ENCODE peak calls at places on chromosomes 7 and 10, in ten cellular contexts. W is Caco-2; L is CD8-positive, alpha-beta T cell; Z is astrocyte of the cerebellum; B is HepG2; U is heart right ventricle; E is choroid plexus epithelial cell; A is colonic mucosa; D is PC-3; T is AG10803. Y is an unnamed sample.

GRCh38 chr10:110118891-110119621 is 88.3 kb upstream of the MXI1 start:
- DNase-seq in W (no peak), L (no peak), Z (no peak), B (no peak), U (peak; percentile 28), E (no peak), A (no peak), D (no peak), T (peak; percentile 6), Y (no peak)

GRCh38 chr10:49435225-49435624 is 39.3 kb upstream of the DRGX start:
- DNase-seq in W (no peak), L (no peak), Z (no peak), B (no peak), U (no peak), E (peak; percentile 5), A (no peak), D (no peak), T (no peak), Y (no peak)

GRCh38 chr7:158315881-158316280 is 271.7 kb downstream of the PTPRN2 start:
- DNase-seq in W (no peak), L (no peak), Z (no peak), B (no peak), U (no peak), E (no peak), A (no peak), D (no peak), T (no peak), Y (no peak)

GRCh38 chr10:60778214-60778977 is at the start of gene CDK1:
- DNase-seq in W (peak; percentile 100), L (peak; percentile 92), Z (peak; percentile 97), B (peak; percentile 96), U (peak; percentile 98), E (peak; percentile 99), A (peak; percentile 98), D (peak; percentile 100), T (peak; percentile 99), Y (peak; percentile 98)

GRCh38 chr10:127149613-127150081 is 46.7 kb downstream of the INSYN2A start:
- DNase-seq in W (no peak), L (no peak), Z (peak; percentile 53), B (no peak), U (no peak), E (peak; percentile 54), A (no peak), D (no peak), T (peak; percentile 25), Y (no peak)

GRCh38 chr10:75987610-75988009 is 556.2 kb downstream of the LRMDA start:
- DNase-seq in W (no peak), L (no peak), Z (no peak), B (peak; percentile 53), U (no peak), E (peak; percentile 3), A (no peak), D (peak; percentile 92), T (peak; percentile 66), Y (no peak)

GRCh38 chr10:132508497-132509443 is 28.8 kb upstream of the INPP5A start:
- DNase-seq in W (no peak), L (no peak), Z (no peak), B (no peak), U (peak; percentile 75), E (no peak), A (no peak), D (no peak), T (peak; percentile 45), Y (no peak)

GRCh38 chr10:96716396-96716795 is 3.9 kb downstream of the PIK3AP1 start:
- DNase-seq in W (no peak), L (no peak), Z (no peak), B (no peak), U (no peak), E (no peak), A (no peak), D (no peak), T (no peak), Y (no peak)

GRCh38 chr7:95808396-95808795 is 36.0 kb downstream of the DYNC1I1 start:
- DNase-seq in W (no peak), L (no peak), Z (no peak), B (no peak), U (no peak), E (no peak), A (no peak), D (no peak), T (no peak), Y (no peak)

GRCh38 chr7:141649137-141649864 is 52.7 kb downstream of the DENND11 start:
- DNase-seq in W (no peak), L (no peak), Z (no peak), B (no peak), U (no peak), E (no peak), A (no peak), D (no peak), T (no peak), Y (no peak)

GRCh38 chr7:27199820-27200760 is at the start of gene HOXA13:
- DNase-seq in W (peak; percentile 83), L (peak; percentile 44), Z (no peak), B (no peak), U (no peak), E (no peak), A (peak; percentile 87), D (peak; percentile 92), T (peak; percentile 44), Y (no peak)
- H3K4me3 ChIP-seq in W (peak within 1 kb of the TSS; percentile 59), L (peak within 1 kb of the TSS; percentile 39), Z (no peak within 1 kb of the TSS), B (peak within 1 kb of the TSS; percentile 56), U (peak within 1 kb of the TSS; percentile 19), E (no peak within 1 kb of the TSS), A (peak within 1 kb of the TSS; percentile 68), D (peak within 1 kb of the TSS; percentile 91), T (peak within 1 kb of the TSS; percentile 65), Y (peak within 1 kb of the TSS; percentile 43)

GRCh38 chr7:46478046-46478445 is 557.0 kb upstream of the IGFBP3 start:
- DNase-seq in W (no peak), L (no peak), Z (peak; percentile 50), B (no peak), U (no peak), E (peak; percentile 89), A (no peak), D (peak; percentile 87), T (peak; percentile 80), Y (no peak)
- H3K4me3 ChIP-seq in W (no peak overlapping the region), L (no peak overlapping the region), Z (no peak overlapping the region), B (no peak overlapping the region), U (no peak overlapping the region), E (no peak overlapping the region), A (no peak overlapping the region), D (no peak overlapping the region), T (no peak overlapping the region), Y (no peak overlapping the region)

GRCh38 chr7:45937862-45938261 is 16.8 kb upstream of the IGFBP3 start:
- DNase-seq in W (no peak), L (no peak), Z (no peak), B (no peak), U (no peak), E (no peak), A (no peak), D (no peak), T (no peak), Y (no peak)
- H3K4me3 ChIP-seq in W (no peak overlapping the region), L (no peak overlapping the region), Z (no peak overlapping the region), B (no peak overlapping the region), U (no peak overlapping the region), E (no peak overlapping the region), A (no peak overlapping the region), D (no peak overlapping the region), T (no peak overlapping the region), Y (no peak overlapping the region)

GRCh38 chr7:70178206-70178605 is 579.9 kb downstream of the AUTS2 start:
- DNase-seq in W (no peak), L (no peak), Z (no peak), B (no peak), U (no peak), E (no peak), A (no peak), D (no peak), T (no peak), Y (no peak)
- H3K4me3 ChIP-seq in W (no peak overlapping the region), L (no peak overlapping the region), Z (no peak overlapping the region), B (no peak overlapping the region), U (no peak overlapping the region), E (no peak overlapping the region), A (no peak overlapping the region), D (no peak overlapping the region), T (no peak overlapping the region), Y (no peak overlapping the region)

DNA sequence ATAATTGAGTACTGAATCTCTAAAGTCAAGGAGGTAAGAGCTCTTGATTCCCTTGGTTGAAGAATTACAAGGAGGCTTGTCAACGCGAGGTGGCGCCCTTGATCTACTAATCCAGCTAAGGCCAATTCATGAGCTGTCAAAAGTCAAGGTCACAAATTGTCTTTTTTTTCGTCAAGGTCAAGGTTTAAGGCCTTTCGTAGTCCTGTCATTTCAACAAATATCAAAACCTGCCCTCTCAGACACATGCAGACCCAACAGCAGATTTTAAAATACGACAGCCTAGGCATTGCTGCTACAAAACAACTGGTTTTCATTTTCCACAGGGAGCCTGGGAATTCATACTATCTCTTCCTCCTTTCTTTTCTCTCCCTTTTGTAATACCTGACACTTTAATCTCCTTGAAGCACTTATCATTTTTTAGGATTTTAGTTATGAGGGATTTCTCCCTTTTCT is 3.6 kb downstream of the HOXA13 start:
- DNase-seq in W (peak; percentile 82), L (peak; percentile 88), Z (peak; percentile 53), B (peak; percentile 54), U (peak; percentile 82), E (peak; percentile 84), A (peak; percentile 97), D (peak; percentile 89), T (peak; percentile 70), Y (peak; percentile 83)
- H3K4me3 ChIP-seq in W (no peak overlapping the region), L (no peak overlapping the region), Z (no peak overlapping the region), B (no peak overlapping the region), U (no peak overlapping the region), E (no peak overlapping the region), A (peak overlapping the region; percentile 39), D (peak overlapping the region; percentile 91), T (no peak overlapping the region), Y (no peak overlapping the region)

GRCh38 chr10:5813091-5813340 is 218 bp downstream of the GDI2 start:
- DNase-seq in W (no peak), L (no peak), Z (no peak), B (no peak), U (no peak), E (no peak), A (no peak), D (no peak), T (no peak), Y (no peak)

GRCh38 chr10:5809541-5810154 is 3.6 kb downstream of the GDI2 start:
- DNase-seq in W (no peak), L (no peak), Z (no peak), B (peak; percentile 29), U (no peak), E (peak; percentile 26), A (no peak), D (no peak), T (no peak), Y (no peak)

GRCh38 chr10:5810235-5810634 is 3.0 kb downstream of the GDI2 start:
- DNase-seq in W (no peak), L (no peak), Z (no peak), B (no peak), U (no peak), E (no peak), A (no peak), D (no peak), T (no peak), Y (no peak)

GRCh38 chr10:5812283-5813090 is 747 bp downstream of the GDI2 start:
- DNase-seq in W (peak; percentile 73), L (peak; percentile 32), Z (no peak), B (no peak), U (peak; percentile 40), E (peak; percentile 16), A (peak; percentile 52), D (no peak), T (peak; percentile 16), Y (peak; percentile 92)

GRCh38 chr10:5811387-5811821 is 1.8 kb downstream of the GDI2 start:
- DNase-seq in W (no peak), L (no peak), Z (peak; percentile 69), B (peak; percentile 18), U (no peak), E (peak; percentile 70), A (peak; percentile 20), D (peak; percentile 40), T (peak; percentile 58), Y (peak; percentile 28)
- H3K4me3 ChIP-seq in W (peak overlapping the region; percentile 90), L (peak overlapping the region; percentile 45), Z (peak overlapping the region; percentile 90), B (peak overlapping the region; percentile 89), U (peak overlapping the region; percentile 83), E (peak overlapping the region; percentile 95), A (peak overlapping the region; percentile 78), D (peak overlapping the region; percentile 96), T (peak overlapping the region; percentile 86), Y (no peak overlapping the region)

Y was measured in lower leg skin.